ENCODE peak calls at places on chromosome 19, in ten cellular contexts. P is stomach, U is tibial artery, Z is RWPE2, L is lower leg skin, E is cardiac fibroblast, G is astrocyte of the cerebellum, O is AG10803, A is hepatocyte, X is transverse colon. N is an unnamed sample.

GRCh38 chr19:38657633-38658222 is 10.3 kb downstream of the ACTN4 start:
- DNase-seq in P (no peak), U (no peak), Z (peak; percentile 91), L (no peak), E (peak; percentile 68), G (no peak), O (peak; percentile 94), A (peak; percentile 51), X (no peak), N (no peak)

GRCh38 chr19:3333662-3334061 is 32.7 kb upstream of the NFIC start:
- DNase-seq in P (no peak), U (no peak), Z (no peak), L (no peak), E (no peak), G (no peak), O (no peak), A (no peak), X (no peak), N (no peak)

GRCh38 chr19:41223431-41224234 is 4.6 kb downstream of the AXL start:
- DNase-seq in P (no peak), U (no peak), Z (peak; percentile 92), L (no peak), E (peak; percentile 58), G (peak; percentile 42), O (peak; percentile 83), A (peak; percentile 71), X (no peak), N (no peak)

GRCh38 chr19:4580021-4580901 is 20.8 kb upstream of the SEMA6B start:
- DNase-seq in P (no peak), U (no peak), Z (no peak), L (no peak), E (no peak), G (no peak), O (no peak), A (peak; percentile 11), X (no peak), N (no peak)

GRCh38 chr19:50203281-50204080 is at the start of gene MYH14:
- DNase-seq in P (peak; percentile 96), U (peak; percentile 27), Z (no peak), L (peak; percentile 63), E (peak; percentile 30), G (no peak), O (peak; percentile 5), A (peak; percentile 96), X (peak; percentile 93), N (peak; percentile 75)

GRCh38 chr19:27652796-27653195 is 1560.2 kb downstream of the UQCRFS1 start:
- DNase-seq in P (no peak), U (no peak), Z (no peak), L (no peak), E (no peak), G (no peak), O (no peak), A (no peak), X (no peak), N (no peak)

GRCh38 chr19:20273951-20274578 is 107.1 kb downstream of the ZNF486 start:
- DNase-seq in P (no peak), U (no peak), Z (no peak), L (no peak), E (no peak), G (no peak), O (no peak), A (no peak), X (no peak), N (no peak)

GRCh38 chr19:49132974-49133609 is 13.7 kb downstream of the PPFIA3 start:
- DNase-seq in P (peak; percentile 51), U (no peak), Z (no peak), L (no peak), E (no peak), G (no peak), O (no peak), A (no peak), X (peak; percentile 58), N (no peak)

GRCh38 chr19:46579286-46579944 is 21.7 kb upstream of the CALM3 start:
- DNase-seq in P (no peak), U (no peak), Z (no peak), L (no peak), E (no peak), G (no peak), O (no peak), A (no peak), X (no peak), N (no peak)

GRCh38 chr19:11458236-11458900 is 22.5 kb downstream of the ELAVL3 start:
- DNase-seq in P (no peak), U (no peak), Z (no peak), L (no peak), E (no peak), G (no peak), O (no peak), A (no peak), X (no peak), N (no peak)

GRCh38 chr19:47702671-47703070 is 10.6 kb upstream of the EHD2 start:
- DNase-seq in P (no peak), U (no peak), Z (no peak), L (no peak), E (no peak), G (no peak), O (no peak), A (no peak), X (no peak), N (no peak)
- TF ChIP-seq CTCF in P (no peak), U (no peak), Z (no peak), L (no peak), E (no peak), G (no peak), O (no peak), A (no peak), X (no peak), N (no peak)

GRCh38 chr19:55443045-55443823 is at the start of gene SHISA7:
- DNase-seq in P (no peak), U (no peak), Z (no peak), L (no peak), E (no peak), G (no peak), O (no peak), A (no peak), X (no peak), N (no peak)

GRCh38 chr19:55441692-55442321 is 1.3 kb downstream of the SHISA7 start:
- DNase-seq in P (no peak), U (no peak), Z (no peak), L (no peak), E (no peak), G (no peak), O (no peak), A (no peak), X (no peak), N (no peak)

GRCh38 chr19:55441319-55441691 is 1.8 kb downstream of the SHISA7 start:
- DNase-seq in P (no peak), U (no peak), Z (no peak), L (no peak), E (no peak), G (no peak), O (no peak), A (no peak), X (no peak), N (no peak)

GRCh38 chr19:55443824-55444719 is 972 bp upstream of the SHISA7 start:
- DNase-seq in P (no peak), U (no peak), Z (no peak), L (no peak), E (no peak), G (no peak), O (no peak), A (no peak), X (no peak), N (no peak)

GRCh38 chr19:55442372-55443044 is 592 bp downstream of the SHISA7 start:
- DNase-seq in P (no peak), U (no peak), Z (no peak), L (no peak), E (no peak), G (no peak), O (no peak), A (no peak), X (no peak), N (no peak)
- H3K4me3 ChIP-seq in P (no peak overlapping the region), U (no peak overlapping the region), Z (no peak overlapping the region), L (no peak overlapping the region), E (no peak overlapping the region), G (no peak overlapping the region), O (no peak overlapping the region), A (no peak overlapping the region), X (no peak overlapping the region), N (no peak overlapping the region)

GRCh38 chr19:5978606-5979552 is 939 bp upstream of the RANBP3 start:
- DNase-seq in P (no peak), U (no peak), Z (no peak), L (no peak), E (no peak), G (no peak), O (no peak), A (no peak), X (no peak), N (no peak)

GRCh38 chr19:5976768-5977167 is 1.2 kb downstream of the RANBP3 start:
- DNase-seq in P (no peak), U (no peak), Z (no peak), L (no peak), E (no peak), G (no peak), O (no peak), A (no peak), X (no peak), N (no peak)

GRCh38 chr19:5977222-5977784 is 637 bp downstream of the RANBP3 start:
- DNase-seq in P (no peak), U (no peak), Z (no peak), L (no peak), E (no peak), G (no peak), O (no peak), A (no peak), X (no peak), N (no peak)

GRCh38 chr19:5975388-5975728 is 2.6 kb downstream of the RANBP3 start:
- DNase-seq in P (no peak), U (no peak), Z (no peak), L (no peak), E (no peak), G (no peak), O (no peak), A (no peak), X (no peak), N (no peak)

DNA sequence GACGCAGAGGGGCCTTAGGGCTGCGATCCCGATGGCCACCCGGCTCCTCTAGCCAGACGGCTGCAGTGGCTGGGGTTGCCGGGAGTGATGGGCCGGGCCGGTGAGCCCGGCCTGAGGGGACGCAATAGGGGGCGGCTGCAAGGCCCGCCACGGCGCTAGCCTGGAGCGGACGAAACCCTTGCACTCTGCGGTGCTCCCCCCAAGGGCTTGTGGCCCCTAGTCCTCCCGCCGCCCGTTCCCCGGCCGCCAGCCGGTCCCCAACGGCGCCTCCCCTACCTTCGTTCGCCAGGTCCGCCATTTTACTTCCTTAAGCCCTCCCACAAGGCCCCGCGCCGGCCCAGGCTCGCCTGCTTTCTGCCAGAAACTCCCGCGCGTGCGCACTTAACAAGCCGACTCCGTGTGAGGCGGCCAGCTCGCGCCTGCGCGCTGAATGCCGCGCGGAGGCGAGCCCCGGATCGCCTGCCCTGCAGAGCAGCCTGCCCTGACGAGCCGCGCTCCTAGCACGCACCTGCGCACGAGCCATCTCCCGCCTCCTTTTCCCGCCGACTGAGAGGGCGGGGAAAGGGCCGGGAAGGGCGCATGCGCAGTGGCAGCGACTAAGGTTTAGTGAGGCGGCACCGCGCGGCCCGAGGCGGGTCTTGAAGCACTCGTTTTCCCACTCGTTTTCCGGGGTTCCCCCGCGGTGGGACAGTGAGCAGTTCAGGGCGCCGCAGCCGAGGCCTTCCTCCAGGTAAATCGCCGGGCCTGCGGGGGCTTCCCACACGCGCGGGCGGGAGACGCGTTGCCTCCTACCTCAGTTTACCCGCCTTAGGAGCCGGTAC is at the start of gene RANBP3:
- DNase-seq in P (peak; percentile 100), U (peak; percentile 99), Z (peak; percentile 98), L (peak; percentile 96), E (peak; percentile 100), G (peak; percentile 98), O (peak; percentile 99), A (peak; percentile 100), X (peak; percentile 99), N (peak; percentile 98)
- TF ChIP-seq CTCF in P (no peak), U (no peak), Z (no peak), L (no peak), E (no peak), G (no peak), O (no peak), A (no peak), X (no peak), N (no peak)

GRCh38 chr19:18304496-18305312 is 18.2 kb downstream of the LSM4 start:
- DNase-seq in P (peak; percentile 80), U (peak; percentile 92), Z (no peak), L (peak; percentile 78), E (peak; percentile 87), G (no peak), O (peak; percentile 71), A (peak; percentile 94), X (peak; percentile 75), N (no peak)
- H3K4me3 ChIP-seq in P (peak overlapping the region; percentile 33), U (peak overlapping the region; percentile 46), Z (peak overlapping the region; percentile 9), L (no peak overlapping the region), E (peak overlapping the region; percentile 33), G (peak overlapping the region; percentile 11), O (peak overlapping the region; percentile 56), A (no peak overlapping the region), X (peak overlapping the region; percentile 22), N (no peak overlapping the region)

N was measured in LNCaP clone FGC.